ENCODE peak calls at places on chromosomes 6 and 20, in seven cellular contexts. Q is heart left ventricle, A is spleen, C is neural progenitor cell, R is left lung, H is neural crest cell, L is GM23338. K is an unnamed sample.

GRCh38 chr20:32650545-32650944 is 23.2 kb downstream of the C20orf203 start:
- DNase-seq in H (no peak), Q (no peak), R (no peak), A (no peak), L (no peak), C (no peak), K (no peak)

GRCh38 chr6:31834367-31834703 is 6.8 kb downstream of the HSPA1B start:
- DNase-seq in H (peak), Q (peak), R (peak), A (peak), C (peak), L (peak), K (peak)

GRCh38 chr6:133326584-133326983 is 85.4 kb downstream of the EYA4 start:
- DNase-seq in Q (no peak), R (no peak), C (no peak), L (no peak), H (no peak), A (no peak), K (no peak)

GRCh38 chr6:157269261-157269794 is 54.0 kb downstream of the TMEM242 start:
- DNase-seq in R (peak), L (no peak), Q (peak), C (no peak), H (no peak), A (peak), K (peak)

GRCh38 chr20:3250091-3250504 is 11.1 kb upstream of the SLC4A11 start:
- DNase-seq in C (peak), R (no peak), Q (no peak), A (peak), L (peak), H (peak), K (no peak)

GRCh38 chr6:24252215-24252614 is 105.6 kb downstream of the DCDC2 start:
- DNase-seq in L (peak), H (no peak), C (peak), R (no peak), A (no peak), Q (no peak), K (no peak)

GRCh38 chr20:40803381-40803780 is 114.3 kb upstream of the MAFB start:
- DNase-seq in A (no peak), R (no peak), Q (no peak), C (no peak), L (no peak), H (no peak), K (no peak)

GRCh38 chr6:11616200-11616611 is 78.7 kb downstream of the TMEM170B start:
- DNase-seq in C (no peak), Q (no peak), R (no peak), H (no peak), A (no peak), L (no peak), K (no peak)

GRCh38 chr6:2781685-2782355 is 16.6 kb downstream of the WRNIP1 start:
- DNase-seq in L (no peak), Q (no peak), C (no peak), R (no peak), H (no peak), A (no peak), K (no peak)

GRCh38 chr20:50758469-50758868 is 27.1 kb downstream of the PARD6B start:
- DNase-seq in A (no peak), Q (no peak), L (no peak), C (no peak), R (no peak), H (no peak), K (no peak)

GRCh38 chr6:24926192-24926591 is 9.6 kb downstream of the RIPOR2 start:
- DNase-seq in A (no peak), C (no peak), R (no peak), H (no peak), L (no peak), Q (no peak), K (no peak)

DNA sequence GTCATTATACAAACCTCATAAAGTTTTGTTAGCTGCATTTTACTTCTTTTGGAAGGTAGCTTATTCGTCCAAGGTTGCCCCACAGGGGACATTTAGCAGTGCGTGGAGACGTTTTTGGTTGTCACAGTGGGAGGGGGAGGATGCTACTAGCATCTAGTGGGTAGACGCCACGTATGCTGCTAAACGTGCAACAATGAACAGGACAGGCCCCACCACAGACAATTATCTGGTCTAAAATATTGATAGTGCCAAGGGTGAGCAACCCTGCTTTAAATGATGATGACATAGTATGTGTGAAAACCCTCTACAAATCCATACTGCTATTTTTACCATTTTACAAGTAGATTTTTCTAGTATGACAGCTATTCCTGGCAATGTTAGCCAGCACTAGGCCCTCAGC is 13.9 kb upstream of the GCNT2 start:
- DNase-seq in H (no peak), L (no peak), A (no peak), C (no peak), R (no peak), Q (no peak), K (no peak)
- TF ChIP-seq CTCF in H (no peak), L (no peak), A (no peak), C (no peak), R (no peak), Q (no peak), K (no peak)

DNA sequence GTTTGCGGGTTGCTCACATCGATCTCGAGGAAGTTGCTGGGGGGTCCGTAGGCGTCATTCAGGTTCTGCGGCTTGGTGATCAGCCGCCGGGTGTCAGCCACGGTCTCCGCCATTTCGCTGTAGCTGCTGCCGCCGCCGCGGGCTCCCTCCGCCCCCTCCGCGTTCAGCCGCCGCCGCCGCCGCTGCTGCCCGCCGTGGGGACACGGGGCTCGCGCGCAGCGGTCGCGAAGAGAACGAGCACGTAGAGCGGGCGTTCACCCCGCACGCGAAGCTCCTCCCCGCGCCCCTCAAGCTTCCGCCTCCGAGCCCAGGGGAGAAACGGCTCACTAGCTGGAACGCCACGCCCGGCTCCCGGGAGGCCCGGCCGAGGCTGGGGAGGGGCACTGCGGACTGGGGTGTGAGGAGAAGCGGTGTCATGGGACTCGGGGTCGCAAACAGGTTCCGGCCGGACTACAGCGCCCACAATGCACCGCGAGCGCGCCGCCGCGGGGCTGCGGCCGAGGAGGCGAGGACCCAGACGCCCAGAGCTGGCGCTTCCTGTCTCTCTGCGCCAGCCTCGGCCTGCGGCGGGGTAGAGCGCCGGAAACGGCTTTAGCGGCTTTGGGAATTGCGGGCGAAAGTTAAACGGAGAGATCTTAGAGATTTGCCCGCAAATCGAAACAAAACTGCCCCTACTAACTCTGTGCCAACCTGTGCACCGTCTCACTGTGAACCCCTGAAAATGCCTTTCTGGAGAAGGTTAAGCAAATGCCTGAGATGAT is at the start of gene SNX3:
- DNase-seq in A (peak), R (peak), H (peak), C (peak), L (peak), Q (peak), K (peak)
- TF ChIP-seq CTCF in A (peak), R (no peak), H (no peak), C (peak), L (no peak), Q (no peak), K (no peak)

GRCh38 chr20:46316984-46317684 is 8.8 kb upstream of the CDH22 start:
- DNase-seq in L (no peak), Q (no peak), A (no peak), C (no peak), R (no peak), H (no peak), K (no peak)
- TF ChIP-seq CTCF in L (no peak), Q (no peak), A (no peak), C (no peak), R (no peak), H (no peak), K (no peak)

DNA sequence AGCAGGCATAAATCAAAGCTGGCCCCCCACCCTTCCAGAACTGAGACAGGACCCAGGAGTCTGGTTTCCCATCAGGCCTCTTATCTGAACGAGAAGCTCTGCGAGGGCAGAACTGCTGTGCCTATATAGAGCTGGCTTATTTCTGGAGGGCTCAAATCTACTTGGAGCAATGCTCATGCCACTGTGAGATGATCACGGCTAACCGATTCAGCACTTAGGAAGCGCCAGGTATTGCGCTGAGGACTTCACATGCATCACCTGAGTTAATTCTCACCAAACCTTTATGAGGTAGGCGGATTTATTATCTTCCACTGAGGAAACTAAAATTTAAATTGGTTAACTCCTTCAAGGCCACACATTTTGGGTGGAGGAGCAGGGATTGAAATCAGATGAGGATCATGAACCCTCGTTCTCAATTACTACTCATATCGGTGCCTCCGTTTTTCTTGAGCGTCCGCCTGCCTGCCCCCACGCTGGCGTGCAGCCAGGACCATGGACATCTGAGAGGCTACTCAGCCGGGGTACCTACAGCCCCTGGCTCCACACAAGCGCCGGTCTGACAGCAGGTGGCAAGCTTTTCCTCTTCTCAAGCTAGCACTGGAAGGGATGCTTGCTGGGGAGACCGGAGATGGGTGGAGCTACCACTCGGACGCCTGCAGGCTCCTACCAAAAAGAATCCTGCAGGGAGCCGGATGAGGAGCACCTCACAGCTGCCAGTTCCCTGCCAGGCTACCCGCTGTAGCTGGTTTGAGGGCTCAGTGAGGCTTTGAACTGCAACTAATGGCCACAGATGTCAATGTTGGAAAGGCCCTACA is 1.0 kb upstream of the PCIF1 start:
- DNase-seq in A (peak), R (peak), H (peak), L (peak), C (peak), Q (peak), K (peak)
- TF ChIP-seq CTCF in A (peak), R (peak), H (peak), L (peak), C (peak), Q (peak), K (no peak)

GRCh38 chr20:10832146-10832545 is 158.3 kb upstream of the JAG1 start:
- DNase-seq in Q (no peak), R (no peak), A (no peak), H (no peak), C (no peak), L (no peak), K (no peak)
- TF ChIP-seq CTCF in Q (no peak), R (no peak), A (no peak), H (no peak), C (no peak), L (no peak), K (no peak)

GRCh38 chr6:107729098-107729497 is 95.0 kb downstream of the SCML4 start:
- DNase-seq in Q (no peak), L (peak), R (no peak), H (no peak), A (no peak), C (no peak), K (no peak)
- TF ChIP-seq CTCF in Q (no peak), L (peak), R (no peak), H (no peak), A (no peak), C (peak), K (no peak)

DNA sequence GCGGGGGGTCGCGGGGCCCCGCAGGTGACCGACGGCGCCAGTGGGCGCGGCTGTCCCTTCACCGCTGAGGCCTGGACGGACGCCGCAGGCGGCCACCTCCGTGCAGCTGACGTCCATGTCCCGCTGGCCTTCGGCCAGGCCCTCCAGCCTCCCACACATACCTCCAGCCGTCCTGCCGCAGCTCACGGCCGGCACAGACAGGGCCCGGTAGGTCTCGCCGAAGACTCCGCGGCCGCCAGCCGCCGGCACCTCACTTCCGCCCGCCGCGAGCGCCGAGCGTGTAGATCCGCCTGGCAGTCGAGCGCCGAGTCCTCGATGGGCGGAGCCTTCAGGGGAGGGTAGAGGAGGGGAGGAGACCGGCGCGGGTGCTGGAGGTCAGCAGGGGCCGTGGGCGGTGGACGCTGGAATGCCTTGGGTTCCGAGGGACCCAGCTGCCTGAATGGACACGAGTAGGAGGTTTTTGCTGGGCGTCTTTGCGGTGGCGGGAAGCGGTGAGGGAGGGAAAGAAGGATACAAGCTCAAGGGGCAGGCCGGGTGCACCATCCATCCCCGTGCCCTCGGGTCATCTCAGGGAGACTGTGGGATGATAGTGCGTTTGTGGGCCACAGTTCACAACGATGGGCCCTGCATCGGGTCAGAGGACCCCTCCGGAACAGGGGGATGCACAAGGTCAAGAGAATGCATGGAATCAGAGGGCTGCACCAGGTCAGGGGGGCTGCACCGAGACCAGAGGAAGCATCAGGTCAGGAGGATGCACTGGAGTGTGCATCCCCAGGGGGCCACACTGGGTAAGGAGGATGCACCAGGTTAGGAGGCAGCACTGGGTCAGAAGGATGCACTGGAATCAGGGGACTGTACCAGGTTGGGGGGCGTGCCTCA is at the start of gene EXOC2:
- DNase-seq in A (peak), H (peak), Q (peak), C (peak), R (peak), L (peak), K (peak)
- TF ChIP-seq CTCF in A (peak), H (no peak), Q (no peak), C (no peak), R (no peak), L (no peak), K (no peak)

GRCh38 chr6:106748547-106749207 is 119.3 kb downstream of the QRSL1 start:
- DNase-seq in L (peak), A (no peak), Q (no peak), R (no peak), C (no peak), H (no peak), K (no peak)
- TF ChIP-seq CTCF in L (peak), A (no peak), Q (no peak), R (no peak), C (peak), H (peak), K (no peak)

K was measured in sigmoid colon.